ENCODE peak calls at places on chromosomes 16 and 17, in six cellular contexts. R, S, K, M, N and Q are unnamed samples.

GRCh38 chr17:50151937-50152547 is 1.6 kb upstream of the PPP1R9B start:
- DNase-seq in R (peak; percentile 73), S (peak; percentile 75), K (peak; percentile 90), M (peak; percentile 91), N (peak; percentile 41), Q (peak; percentile 75)

GRCh38 chr17:81451823-81452222 is 56.6 kb downstream of the BAHCC1 start:
- DNase-seq in R (no peak), S (no peak), K (no peak), M (no peak), N (no peak), Q (no peak)

GRCh38 chr17:49523706-49524472 is 28.8 kb downstream of the NGFR start:
- DNase-seq in R (no peak), S (peak; percentile 51), K (no peak), M (peak; percentile 13), N (no peak), Q (no peak)

GRCh38 chr16:25093208-25094061 is 18.1 kb upstream of the LCMT1 start:
- DNase-seq in R (no peak), S (peak; percentile 64), K (no peak), M (no peak), N (no peak), Q (no peak)

GRCh38 chr16:3580686-3581085 is 3.5 kb upstream of the NLRC3 start:
- DNase-seq in R (no peak), S (no peak), K (no peak), M (peak; percentile 49), N (no peak), Q (no peak)

GRCh38 chr16:69057400-69058378 is 47.8 kb upstream of the HAS3 start:
- DNase-seq in R (no peak), S (no peak), K (no peak), M (no peak), N (no peak), Q (no peak)

GRCh38 chr17:76232342-76232741 is 8.0 kb downstream of the RNF157 start:
- DNase-seq in R (no peak), S (no peak), K (no peak), M (peak; percentile 47), N (no peak), Q (no peak)

GRCh38 chr17:75270218-75270965 is 639 bp downstream of the MIF4GD start:
- DNase-seq in R (peak; percentile 67), S (peak; percentile 75), K (peak; percentile 66), M (peak; percentile 88), N (peak; percentile 28), Q (peak; percentile 69)

GRCh38 chr16:71869089-71869488 is 14.9 kb downstream of the ZNF821 start:
- DNase-seq in R (no peak), S (no peak), K (no peak), M (no peak), N (no peak), Q (no peak)

GRCh38 chr17:31309525-31309924 is 4.3 kb downstream of the EVI2B start:
- DNase-seq in R (no peak), S (peak; percentile 72), K (no peak), M (no peak), N (no peak), Q (no peak)

GRCh38 chr17:44543213-44543904 is 13.9 kb upstream of the FZD2 start:
- DNase-seq in R (no peak), S (no peak), K (no peak), M (peak; percentile 82), N (no peak), Q (no peak)

GRCh38 chr17:50205111-50205821 is 3.8 kb upstream of the COL1A1 start:
- DNase-seq in R (no peak), S (no peak), K (no peak), M (no peak), N (no peak), Q (peak; percentile 58)

GRCh38 chr16:50498756-50499155 is 49.4 kb upstream of the NKD1 start:
- DNase-seq in R (no peak), S (no peak), K (no peak), M (no peak), N (no peak), Q (no peak)

GRCh38 chr17:39915559-39915958 is 2.9 kb downstream of the GSDMB start:
- DNase-seq in R (no peak), S (no peak), K (no peak), M (no peak), N (no peak), Q (no peak)

GRCh38 chr16:1614226-1615102 is 2.3 kb downstream of the CRAMP1 start:
- DNase-seq in R (no peak), S (peak; percentile 26), K (no peak), M (peak; percentile 75), N (no peak), Q (peak; percentile 22)

GRCh38 chr17:36931697-36932382 is 5.4 kb upstream of the LHX1 start:
- DNase-seq in R (no peak), S (no peak), K (no peak), M (no peak), N (no peak), Q (no peak)

GRCh38 chr17:64470676-64471075 is 21.8 kb downstream of the MILR1 start:
- DNase-seq in R (no peak), S (no peak), K (no peak), M (no peak), N (no peak), Q (no peak)

GRCh38 chr17:76397184-76397583 is 12.8 kb downstream of the SPHK1 start:
- DNase-seq in R (no peak), S (no peak), K (no peak), M (no peak), N (no peak), Q (no peak)

GRCh38 chr17:1029196-1029911 is 32.4 kb downstream of the TIMM22 start:
- DNase-seq in R (peak; percentile 66), S (no peak), K (no peak), M (no peak), N (no peak), Q (no peak)
- H3K27ac ChIP-seq in R (peak overlapping the region; percentile 78), S (no peak overlapping the region), K (no peak overlapping the region), M (no peak overlapping the region), N (no peak overlapping the region), Q (peak overlapping the region; percentile 74)

DNA sequence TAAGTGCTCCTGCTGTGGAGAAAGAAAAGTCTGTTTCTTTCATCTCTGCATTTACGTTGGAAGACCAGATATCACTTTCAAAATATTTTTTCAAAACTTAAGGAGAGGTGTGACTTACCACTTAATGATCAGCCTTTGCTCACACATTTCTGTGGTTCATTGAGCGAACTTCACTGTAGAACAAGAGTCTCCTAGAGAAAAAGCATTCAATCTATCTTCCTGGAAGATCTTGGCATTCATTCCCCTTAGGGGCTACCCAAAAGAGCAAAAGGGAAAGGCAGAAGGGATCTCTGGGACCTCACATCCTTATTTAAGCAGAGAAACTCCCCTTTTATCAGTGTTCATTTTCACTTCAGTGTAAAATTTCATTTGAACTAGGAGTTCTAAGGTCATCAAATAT is 61.2 kb downstream of the HS3ST3A1 start:
- DNase-seq in R (no peak), S (no peak), K (no peak), M (no peak), N (no peak), Q (no peak)
- H3K27ac ChIP-seq in R (no peak overlapping the region), S (no peak overlapping the region), K (no peak overlapping the region), M (no peak overlapping the region), N (no peak overlapping the region), Q (no peak overlapping the region)

DNA sequence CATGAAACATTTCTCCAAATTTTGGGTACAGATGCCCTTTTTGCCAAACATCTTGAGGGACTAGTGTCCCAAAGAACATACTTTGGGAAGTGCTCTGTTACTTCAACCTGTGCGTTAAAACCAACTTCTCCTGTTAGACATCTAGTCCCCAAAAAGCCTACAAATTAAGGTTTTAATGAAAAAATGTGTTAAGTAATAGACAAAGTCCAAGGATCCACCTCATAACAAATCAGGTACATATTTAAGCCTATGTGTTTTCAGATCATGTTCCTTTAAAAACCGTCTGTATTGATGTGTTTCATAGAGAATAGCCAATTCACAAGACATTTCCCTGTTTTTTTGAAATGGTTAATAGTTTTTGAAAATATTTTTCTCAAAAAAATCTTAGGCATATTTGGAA is 174.8 kb upstream of the FAM20A start:
- DNase-seq in R (no peak), S (no peak), K (no peak), M (no peak), N (no peak), Q (no peak)
- H3K27ac ChIP-seq in R (peak overlapping the region; percentile 55), S (no peak overlapping the region), K (no peak overlapping the region), M (peak overlapping the region; percentile 73), N (no peak overlapping the region), Q (peak overlapping the region; percentile 73)

GRCh38 chr16:77782694-77783093 is 5.7 kb upstream of the VAT1L start:
- DNase-seq in R (no peak), S (no peak), K (no peak), M (no peak), N (no peak), Q (no peak)

GRCh38 chr16:77781091-77781490 is 7.3 kb upstream of the VAT1L start:
- DNase-seq in R (no peak), S (no peak), K (no peak), M (no peak), N (no peak), Q (no peak)

GRCh38 chr16:77777745-77778144 is 10.6 kb upstream of the VAT1L start:
- DNase-seq in R (no peak), S (no peak), K (no peak), M (no peak), N (no peak), Q (no peak)

GRCh38 chr16:77775911-77776909 is 12.2 kb upstream of the VAT1L start:
- DNase-seq in R (no peak), S (no peak), K (no peak), M (no peak), N (no peak), Q (no peak)

DNA sequence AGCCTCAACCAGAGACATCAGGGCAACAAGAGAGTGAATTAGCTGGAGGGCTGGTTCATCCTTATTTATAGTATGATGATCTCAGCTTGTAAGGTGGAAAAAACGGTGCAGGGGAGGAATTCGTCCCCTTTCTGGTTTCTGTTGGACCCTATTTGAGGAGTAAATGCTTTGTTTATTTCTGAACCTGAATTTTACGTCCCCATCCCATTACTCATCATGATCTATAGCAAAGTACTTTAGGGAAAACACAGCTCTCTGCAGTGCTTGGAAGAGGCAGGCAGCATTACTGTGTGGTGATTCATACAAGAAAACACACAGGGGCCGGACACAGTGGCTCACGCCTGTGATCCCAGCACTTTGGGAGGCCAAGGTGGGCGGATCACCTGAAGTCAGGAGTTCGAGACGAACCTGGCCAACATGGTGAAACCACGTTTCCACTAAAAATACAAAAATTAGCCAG is 8.0 kb upstream of the VAT1L start:
- DNase-seq in R (no peak), S (no peak), K (no peak), M (peak; percentile 58), N (no peak), Q (no peak)
- H3K27ac ChIP-seq in R (no peak overlapping the region), S (no peak overlapping the region), K (no peak overlapping the region), M (peak overlapping the region; percentile 37), N (no peak overlapping the region), Q (no peak overlapping the region)

DNA sequence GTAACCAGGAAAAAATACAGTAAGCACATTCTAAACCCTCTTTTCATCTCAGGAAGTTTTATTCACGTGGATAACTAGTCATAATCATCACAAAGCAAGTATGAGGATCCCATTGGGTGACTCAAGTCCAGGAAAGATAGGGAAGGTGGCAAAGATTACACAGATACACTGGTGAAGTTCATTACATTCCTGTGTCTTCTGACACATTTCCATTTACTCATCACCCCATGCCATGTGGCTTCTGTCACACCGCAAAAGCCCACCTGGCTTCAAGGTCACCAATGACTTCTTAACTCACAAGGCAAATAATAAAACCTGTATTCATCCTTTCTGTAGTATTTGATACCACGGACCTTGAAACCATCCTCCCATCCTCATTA is 17.0 kb downstream of the HS3ST3A1 start:
- DNase-seq in R (no peak), S (no peak), K (no peak), M (no peak), N (no peak), Q (no peak)
- H3K27ac ChIP-seq in R (no peak overlapping the region), S (no peak overlapping the region), K (no peak overlapping the region), M (no peak overlapping the region), N (no peak overlapping the region), Q (no peak overlapping the region)